ENCODE peak calls at places on chromosomes 1 and 21, in nine cellular contexts. R is upper lobe of left lung, J is kidney, T is HFF-Myc, I is GM10248, L is lower lobe of right lung, O is RWPE1, W is WTC11, Q is AG10803. H is an unnamed sample.

GRCh38 chr1:225541383-225541782 is 111.5 kb downstream of the ENAH start:
- DNase-seq in R (no peak), J (no peak), T (no peak), I (no peak), L (no peak), O (no peak), W (no peak), Q (no peak), H (no peak)

GRCh38 chr1:151416231-151416630 is 16.9 kb downstream of the PSMB4 start:
- DNase-seq in R (no peak), J (no peak), T (no peak), I (no peak), L (no peak), O (no peak), W (no peak), Q (peak; percentile 63), H (peak; percentile 74)

GRCh38 chr1:230112131-230112701 is 45.2 kb downstream of the GALNT2 start:
- DNase-seq in R (peak; percentile 70), J (no peak), T (no peak), I (no peak), L (no peak), O (no peak), W (no peak), Q (no peak), H (no peak)

GRCh38 chr1:55685560-55685959 is 470.4 kb upstream of the USP24 start:
- DNase-seq in R (no peak), J (no peak), T (no peak), I (no peak), L (no peak), O (no peak), W (no peak), Q (peak; percentile 68), H (no peak)

GRCh38 chr21:29787011-29787909 is 152.5 kb downstream of the GRIK1 start:
- DNase-seq in R (no peak), J (no peak), T (no peak), I (no peak), L (no peak), O (no peak), W (no peak), Q (no peak), H (no peak)

GRCh38 chr21:28480091-28480869 is 512.4 kb downstream of the LTN1 start:
- DNase-seq in R (no peak), J (no peak), T (no peak), I (no peak), L (no peak), O (no peak), W (no peak), Q (peak; percentile 88), H (no peak)

GRCh38 chr1:28249013-28249870 is 10.1 kb upstream of the SESN2 start:
- DNase-seq in R (peak; percentile 89), J (peak; percentile 83), T (no peak), I (no peak), L (peak; percentile 83), O (peak; percentile 89), W (peak; percentile 54), Q (peak; percentile 87), H (peak; percentile 53)

GRCh38 chr1:66778266-66778665 is 22.8 kb downstream of the INSL5 start:
- DNase-seq in R (no peak), J (no peak), T (no peak), I (no peak), L (no peak), O (no peak), W (no peak), Q (no peak), H (no peak)

GRCh38 chr1:35808376-35809155 is 750 bp downstream of the AGO4 start:
- DNase-seq in R (peak; percentile 67), J (peak; percentile 81), T (no peak), I (peak; percentile 49), L (peak; percentile 77), O (peak; percentile 22), W (peak; percentile 38), Q (peak; percentile 21), H (peak; percentile 20)

GRCh38 chr21:46112731-46113215 is 14.9 kb downstream of the COL6A2 start:
- DNase-seq in R (peak; percentile 10), J (peak; percentile 55), T (no peak), I (no peak), L (no peak), O (no peak), W (no peak), Q (no peak), H (no peak)

GRCh38 chr1:101004061-101004460 is 21.5 kb downstream of the DPH5 start:
- DNase-seq in R (no peak), J (no peak), T (no peak), I (no peak), L (no peak), O (peak; percentile 31), W (no peak), Q (peak; percentile 74), H (no peak)

GRCh38 chr1:228315945-228316588 is 90.6 kb downstream of the TRIM11 start:
- DNase-seq in R (no peak), J (peak; percentile 68), T (no peak), I (no peak), L (peak; percentile 39), O (no peak), W (no peak), Q (no peak), H (no peak)

GRCh38 chr21:34187935-34188334 is 114.6 kb downstream of the MRPS6 start:
- DNase-seq in R (no peak), J (no peak), T (no peak), I (no peak), L (no peak), O (no peak), W (no peak), Q (peak; percentile 99), H (no peak)

GRCh38 chr1:7385471-7386225 is 385.4 kb upstream of the VAMP3 start:
- DNase-seq in R (peak; percentile 23), J (no peak), T (no peak), I (no peak), L (no peak), O (no peak), W (no peak), Q (no peak), H (no peak)

GRCh38 chr1:196115641-196116040 is 492.6 kb downstream of the KCNT2 start:
- DNase-seq in R (peak; percentile 23), J (peak; percentile 71), T (peak; percentile 5), I (no peak), L (no peak), O (peak; percentile 20), W (peak; percentile 11), Q (peak; percentile 65), H (peak; percentile 69)

GRCh38 chr1:227883073-227883520 is 64.6 kb downstream of the WNT9A start:
- DNase-seq in R (peak; percentile 17), J (no peak), T (no peak), I (no peak), L (peak; percentile 26), O (no peak), W (no peak), Q (no peak), H (no peak)

GRCh38 chr1:158028956-158029355 is 35.5 kb downstream of the KIRREL1 start:
- DNase-seq in R (no peak), J (no peak), T (no peak), I (no peak), L (no peak), O (peak; percentile 57), W (no peak), Q (peak; percentile 88), H (peak; percentile 68)

GRCh38 chr1:83554174-83554573 is 444.8 kb downstream of the TTLL7 start:
- DNase-seq in R (no peak), J (no peak), T (no peak), I (no peak), L (no peak), O (no peak), W (peak; percentile 20), Q (no peak), H (no peak)

DNA sequence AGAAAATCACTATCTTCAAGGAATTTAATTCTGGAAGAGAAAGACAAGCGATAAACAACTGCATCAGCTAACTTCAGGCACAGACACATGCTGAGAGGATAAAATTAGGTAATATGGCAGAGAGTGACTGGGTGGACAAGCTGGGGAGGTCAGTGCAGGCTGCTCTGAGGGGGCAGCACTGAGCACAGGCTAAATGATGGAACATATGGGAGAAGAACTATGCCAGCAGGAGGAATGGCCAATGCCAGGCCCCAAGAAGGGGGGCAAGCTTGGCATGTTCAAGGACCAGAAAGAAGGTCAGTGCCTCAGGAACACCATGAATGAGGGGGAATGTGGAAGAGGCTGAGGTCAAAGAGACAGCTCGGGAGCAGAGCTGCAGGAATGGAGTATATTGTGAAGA is 190.7 kb upstream of the MAP1LC3C start:
- DNase-seq in R (no peak), J (no peak), T (no peak), I (no peak), L (no peak), O (no peak), W (peak; percentile 39), Q (no peak), H (no peak)
- TF ChIP-seq CTCF in R (no peak), J (no peak), T (no peak), I (no peak), L (no peak), O (no peak), W (no peak), Q (no peak), H (no peak)

GRCh38 chr1:76786232-76786631 is 81.0 kb upstream of the ST6GALNAC5 start:
- DNase-seq in R (no peak), J (no peak), T (no peak), I (no peak), L (no peak), O (no peak), W (no peak), Q (peak; percentile 17), H (no peak)
- TF ChIP-seq CTCF in R (no peak), J (no peak), T (no peak), I (no peak), L (no peak), O (no peak), W (no peak), Q (no peak), H (no peak)

DNA sequence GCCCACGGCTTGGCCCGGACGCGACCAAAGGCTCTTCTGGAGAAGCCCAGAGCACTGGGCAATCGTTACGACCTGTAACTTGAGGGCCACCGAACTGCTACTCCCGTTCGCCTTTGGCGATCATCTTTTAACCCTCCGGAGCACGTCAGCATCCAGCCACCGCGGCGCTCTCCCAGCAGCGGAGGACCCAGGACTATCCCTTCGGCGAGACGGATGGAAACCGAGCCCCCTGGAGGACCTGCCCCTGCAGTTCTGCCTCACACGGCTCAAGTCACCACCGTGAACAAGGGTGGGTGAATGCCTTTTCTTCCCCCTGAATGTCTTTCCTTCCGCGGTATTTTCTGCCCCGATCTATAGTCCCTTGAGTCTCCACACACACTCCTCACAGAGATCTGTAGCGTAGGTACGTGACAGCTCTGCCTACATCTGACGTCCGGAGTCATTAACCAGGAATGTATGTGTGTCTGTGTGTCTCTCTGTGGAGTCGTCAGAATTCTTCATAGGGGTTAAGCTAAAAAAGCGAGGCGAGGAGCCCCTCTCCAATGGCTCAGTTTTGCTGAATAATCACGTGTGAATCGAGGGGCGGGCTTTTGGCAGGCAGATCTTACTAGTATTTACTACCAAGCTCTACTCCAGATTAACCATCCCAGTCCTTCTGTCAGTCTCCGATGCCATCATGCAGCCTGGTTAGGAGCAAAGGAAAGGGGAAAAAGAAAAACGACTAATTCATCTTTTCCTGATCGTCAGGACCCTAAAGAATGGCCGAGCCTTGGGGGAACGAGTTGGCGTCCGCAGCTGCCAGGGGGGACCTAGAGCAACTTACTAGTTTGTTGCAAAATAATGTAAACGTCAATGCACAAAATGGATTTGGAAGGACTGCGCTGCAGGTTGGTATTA is at the start of gene CDKN2C:
- DNase-seq in R (peak; percentile 84), J (peak; percentile 82), T (no peak), I (peak; percentile 49), L (peak; percentile 77), O (peak; percentile 62), W (peak; percentile 39), Q (peak; percentile 93), H (peak; percentile 92)
- TF ChIP-seq CTCF in R (no peak), J (no peak), T (no peak), I (no peak), L (no peak), O (no peak), W (no peak), Q (peak; percentile 17), H (peak; percentile 23)

GRCh38 chr1:179952181-179952580 is 2.4 kb upstream of the CEP350 start:
- DNase-seq in R (no peak), J (no peak), T (no peak), I (no peak), L (no peak), O (no peak), W (no peak), Q (no peak), H (no peak)
- TF ChIP-seq CTCF in R (no peak), J (no peak), T (no peak), I (no peak), L (no peak), O (no peak), W (no peak), Q (no peak), H (no peak)